ENCODE peak calls at places on chromosomes 6 and 20, in seven cellular contexts. One of them, this sample, is unnamed.

GRCh38 chr6:18241208-18241836 is 23.0 kb downstream of the DEK start:
- DNase-seq in SK-N-SH: no peak
- DNase-seq in GM12878: no peak
- DNase-seq in K562: no peak
- DNase-seq in HepG2: peak
- DNase-seq in HCT116: peak
- DNase-seq in H1: no peak
- DNase-seq in this sample: no peak

GRCh38 chr6:40894962-40895799 is 143.8 kb downstream of the UNC5CL start:
- DNase-seq in H1: peak
- DNase-seq in HepG2: peak
- DNase-seq in GM12878: no peak
- DNase-seq in K562: peak
- DNase-seq in SK-N-SH: peak
- DNase-seq in HCT116: peak
- DNase-seq in this sample: peak

GRCh38 chr6:126888727-126889725 is 229.4 kb upstream of the RSPO3 start:
- DNase-seq in H1: no peak
- DNase-seq in GM12878: no peak
- DNase-seq in HCT116: no peak
- DNase-seq in K562: no peak
- DNase-seq in SK-N-SH: no peak
- DNase-seq in HepG2: no peak
- DNase-seq in this sample: no peak

GRCh38 chr20:58695084-58695722 is 2.6 kb downstream of the NPEPL1 start:
- DNase-seq in GM12878: no peak
- DNase-seq in HCT116: no peak
- DNase-seq in HepG2: no peak
- DNase-seq in H1: no peak
- DNase-seq in SK-N-SH: no peak
- DNase-seq in K562: no peak
- DNase-seq in this sample: no peak

GRCh38 chr6:168073937-168074730 is 4.9 kb downstream of the FRMD1 start:
- DNase-seq in HCT116: no peak
- DNase-seq in H1: no peak
- DNase-seq in K562: no peak
- DNase-seq in HepG2: no peak
- DNase-seq in SK-N-SH: no peak
- DNase-seq in GM12878: no peak
- DNase-seq in this sample: no peak

GRCh38 chr20:61876931-61877330 is 188.8 kb downstream of the TAF4 start:
- DNase-seq in HepG2: no peak
- DNase-seq in H1: no peak
- DNase-seq in K562: no peak
- DNase-seq in GM12878: no peak
- DNase-seq in HCT116: no peak
- DNase-seq in SK-N-SH: no peak
- DNase-seq in this sample: no peak

GRCh38 chr6:153150767-153151440 is 19.8 kb upstream of the RGS17 start:
- DNase-seq in HCT116: no peak
- DNase-seq in GM12878: no peak
- DNase-seq in H1: no peak
- DNase-seq in SK-N-SH: peak
- DNase-seq in HepG2: peak
- DNase-seq in K562: no peak
- DNase-seq in this sample: no peak

GRCh38 chr20:25623225-25623735 is 534 bp downstream of the NANP start:
- DNase-seq in HepG2: peak
- DNase-seq in K562: peak
- DNase-seq in H1: peak
- DNase-seq in GM12878: peak
- DNase-seq in SK-N-SH: peak
- DNase-seq in HCT116: peak
- DNase-seq in this sample: peak

GRCh38 chr6:139133733-139134360 is 1.0 kb upstream of the HECA start:
- DNase-seq in HCT116: no peak
- DNase-seq in GM12878: no peak
- DNase-seq in K562: no peak
- DNase-seq in SK-N-SH: no peak
- DNase-seq in H1: no peak
- DNase-seq in HepG2: no peak
- DNase-seq in this sample: no peak

GRCh38 chr6:122028933-122029332 is 370.5 kb upstream of the HSF2 start:
- DNase-seq in HepG2: no peak
- DNase-seq in H1: no peak
- DNase-seq in HCT116: peak
- DNase-seq in K562: no peak
- DNase-seq in GM12878: no peak
- DNase-seq in SK-N-SH: no peak
- DNase-seq in this sample: peak

GRCh38 chr20:9024596-9024995 is 44.3 kb upstream of the PLCB4 start:
- DNase-seq in H1: no peak
- DNase-seq in GM12878: no peak
- DNase-seq in K562: no peak
- DNase-seq in SK-N-SH: no peak
- DNase-seq in HepG2: no peak
- DNase-seq in HCT116: no peak
- DNase-seq in this sample: no peak

GRCh38 chr6:132382630-132383175 is 18.6 kb downstream of the MOXD1 start:
- DNase-seq in HepG2: no peak
- DNase-seq in HCT116: no peak
- DNase-seq in H1: no peak
- DNase-seq in K562: no peak
- DNase-seq in GM12878: no peak
- DNase-seq in SK-N-SH: no peak
- DNase-seq in this sample: no peak

GRCh38 chr20:60473240-60473639 is 515.0 kb downstream of the CDH26 start:
- DNase-seq in HCT116: no peak
- DNase-seq in SK-N-SH: no peak
- DNase-seq in H1: no peak
- DNase-seq in K562: no peak
- DNase-seq in GM12878: no peak
- DNase-seq in HepG2: no peak
- DNase-seq in this sample: no peak

GRCh38 chr6:18246205-18246604 is 18.1 kb downstream of the DEK start:
- DNase-seq in HepG2: no peak
- DNase-seq in K562: no peak
- DNase-seq in H1: no peak
- DNase-seq in HCT116: no peak
- DNase-seq in SK-N-SH: no peak
- DNase-seq in GM12878: no peak
- DNase-seq in this sample: no peak

GRCh38 chr6:28742668-28743270 is 181.0 kb downstream of the TRIM27 start:
- DNase-seq in SK-N-SH: no peak
- DNase-seq in HCT116: peak
- DNase-seq in H1: peak
- DNase-seq in K562: peak
- DNase-seq in GM12878: no peak
- DNase-seq in HepG2: peak
- DNase-seq in this sample: no peak

GRCh38 chr6:17869010-17869752 is 118.3 kb downstream of the KIF13A start:
- DNase-seq in HCT116: no peak
- DNase-seq in K562: peak
- DNase-seq in SK-N-SH: peak
- DNase-seq in HepG2: no peak
- DNase-seq in H1: no peak
- DNase-seq in GM12878: no peak
- DNase-seq in this sample: no peak

GRCh38 chr6:102815207-102815606 is 1421.7 kb downstream of the GRIK2 start:
- DNase-seq in HepG2: no peak
- DNase-seq in H1: no peak
- DNase-seq in K562: no peak
- DNase-seq in HCT116: no peak
- DNase-seq in GM12878: no peak
- DNase-seq in SK-N-SH: no peak
- DNase-seq in this sample: no peak

DNA sequence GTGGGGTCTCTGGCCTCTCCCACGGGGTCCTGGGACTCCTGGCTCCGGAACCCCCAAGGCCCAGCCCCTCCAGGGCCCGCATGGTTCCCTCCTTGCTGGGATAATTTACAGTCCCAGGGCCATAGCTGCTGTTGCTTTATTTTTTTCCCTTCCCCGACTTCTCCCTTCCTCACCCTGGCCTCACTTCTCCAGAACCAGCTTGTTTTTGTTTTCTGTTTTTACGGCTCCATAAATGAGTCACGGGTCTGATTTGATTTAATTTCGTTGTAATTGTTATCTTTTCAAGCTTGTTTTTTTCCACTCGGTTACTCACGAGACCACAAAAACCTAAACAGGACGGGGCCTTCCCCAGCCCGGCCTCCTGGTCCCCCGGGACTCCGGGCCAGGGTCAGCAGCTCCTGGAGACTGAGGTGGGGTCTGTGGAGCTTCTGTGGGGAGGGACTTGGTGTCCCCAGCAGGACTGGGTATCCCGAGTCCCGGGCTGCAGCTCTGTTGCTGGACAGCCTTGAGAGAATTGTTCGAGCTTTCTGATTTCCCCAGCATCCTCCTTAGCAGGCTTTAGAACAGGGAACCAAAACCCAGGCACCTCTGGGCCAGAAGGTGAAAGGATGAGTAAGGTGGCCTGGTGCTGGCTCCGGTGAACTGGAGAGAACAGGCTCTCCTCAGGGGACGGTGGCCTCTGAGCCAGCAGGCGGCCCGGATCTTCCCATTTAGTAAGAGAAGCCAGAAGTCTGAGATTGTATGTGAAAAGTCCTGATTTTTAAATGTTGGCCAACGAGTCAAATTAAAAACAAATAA is 94.9 kb downstream of the CEBPB start:
- DNase-seq in HepG2: no peak
- DNase-seq in HCT116: no peak
- DNase-seq in K562: no peak
- DNase-seq in H1: no peak
- DNase-seq in GM12878: peak
- DNase-seq in SK-N-SH: peak
- DNase-seq in this sample: no peak
- TF ChIP-seq JUND in HepG2: no peak
- TF ChIP-seq JUND in HCT116: no peak
- TF ChIP-seq JUND in K562: no peak
- TF ChIP-seq JUND in H1: no peak
- TF ChIP-seq JUND in GM12878: no peak
- TF ChIP-seq JUND in SK-N-SH: no peak
- TF ChIP-seq JUND in this sample: no peak

DNA sequence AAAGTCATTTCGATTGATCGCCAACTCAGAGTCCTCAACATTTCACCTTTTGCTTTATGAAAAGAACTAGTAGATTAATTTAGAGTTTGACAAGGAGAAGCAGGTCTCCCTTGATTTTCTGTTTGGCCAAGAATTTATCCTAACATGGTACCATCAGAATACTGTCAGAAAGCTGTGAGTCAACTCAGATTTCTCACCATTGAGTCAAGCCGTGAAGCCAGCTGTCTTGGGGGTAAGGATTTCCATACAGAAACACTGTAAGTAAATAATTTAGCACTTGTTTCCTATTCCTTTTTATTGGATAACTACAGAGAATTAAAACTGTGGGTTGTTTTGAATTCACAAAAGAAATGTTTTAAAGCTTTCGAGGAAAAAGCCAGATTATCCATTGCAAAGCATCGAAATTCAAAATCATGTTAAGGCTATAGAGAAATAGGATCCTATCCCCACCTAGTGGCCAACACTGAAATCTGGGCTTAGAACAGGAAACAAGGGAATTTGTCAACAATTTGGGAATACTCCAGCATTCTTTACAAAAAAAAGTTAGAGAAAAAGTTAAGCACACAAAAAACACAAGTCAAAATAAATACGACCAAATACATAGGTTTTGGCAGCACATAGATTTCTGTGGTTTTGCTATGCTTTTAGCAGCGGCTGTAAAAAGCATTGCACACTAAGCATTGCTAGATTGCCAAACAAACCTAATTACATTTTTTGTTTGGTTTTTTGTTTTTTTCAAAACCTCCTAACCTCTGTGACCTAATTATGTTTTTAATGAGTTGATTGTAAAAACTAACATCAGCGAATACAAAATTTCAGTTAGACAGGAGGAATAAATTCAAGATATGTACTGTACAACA is 44.2 kb downstream of the COL11A2 start:
- DNase-seq in K562: peak
- DNase-seq in SK-N-SH: peak
- DNase-seq in HCT116: peak
- DNase-seq in H1: no peak
- DNase-seq in HepG2: peak
- DNase-seq in GM12878: no peak
- DNase-seq in this sample: peak
- TF ChIP-seq JUND in K562: no peak
- TF ChIP-seq JUND in SK-N-SH: no peak
- TF ChIP-seq JUND in HCT116: no peak
- TF ChIP-seq JUND in H1: no peak
- TF ChIP-seq JUND in HepG2: no peak
- TF ChIP-seq JUND in GM12878: no peak
- TF ChIP-seq JUND in this sample: no peak

GRCh38 chr6:83872386-83873118 is 13.1 kb downstream of the CYB5R4 start:
- DNase-seq in H1: no peak
- DNase-seq in GM12878: no peak
- DNase-seq in HepG2: no peak
- DNase-seq in K562: no peak
- DNase-seq in HCT116: no peak
- DNase-seq in SK-N-SH: no peak
- DNase-seq in this sample: no peak

GRCh38 chr6:83870649-83871048 is 11.2 kb downstream of the CYB5R4 start:
- DNase-seq in HCT116: no peak
- DNase-seq in SK-N-SH: no peak
- DNase-seq in HepG2: peak
- DNase-seq in H1: no peak
- DNase-seq in GM12878: no peak
- DNase-seq in K562: no peak
- DNase-seq in this sample: no peak

GRCh38 chr6:83867527-83868161 is 8.2 kb downstream of the CYB5R4 start:
- DNase-seq in SK-N-SH: no peak
- DNase-seq in HCT116: peak
- DNase-seq in GM12878: no peak
- DNase-seq in HepG2: no peak
- DNase-seq in H1: no peak
- DNase-seq in K562: peak
- DNase-seq in this sample: peak

GRCh38 chr6:83867043-83867442 is 7.6 kb downstream of the CYB5R4 start:
- DNase-seq in HCT116: no peak
- DNase-seq in K562: no peak
- DNase-seq in HepG2: no peak
- DNase-seq in SK-N-SH: no peak
- DNase-seq in GM12878: no peak
- DNase-seq in H1: no peak
- DNase-seq in this sample: no peak

DNA sequence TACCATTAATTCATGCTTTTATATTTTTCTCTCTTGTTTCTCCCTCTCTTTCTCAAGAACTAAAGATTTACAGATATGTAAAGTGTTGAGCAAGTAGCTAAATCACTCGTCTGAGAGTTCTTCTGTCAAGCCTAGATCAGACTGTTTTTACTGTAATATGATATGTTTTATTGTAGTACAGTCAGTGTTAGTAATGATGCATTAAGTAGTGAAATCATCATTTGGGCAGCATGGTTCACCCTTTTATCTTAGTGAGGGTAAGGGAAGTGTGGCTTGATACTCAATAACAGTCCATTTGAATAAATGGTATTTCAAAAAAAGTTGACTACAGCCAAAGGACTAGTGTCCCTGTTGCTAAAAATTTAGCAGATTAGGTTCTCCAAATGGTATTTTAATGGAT is 9.2 kb downstream of the CYB5R4 start:
- DNase-seq in H1: no peak
- DNase-seq in HCT116: no peak
- DNase-seq in GM12878: no peak
- DNase-seq in HepG2: no peak
- DNase-seq in SK-N-SH: no peak
- DNase-seq in K562: no peak
- DNase-seq in this sample: no peak
- TF ChIP-seq JUND in H1: no peak
- TF ChIP-seq JUND in HCT116: no peak
- TF ChIP-seq JUND in GM12878: no peak
- TF ChIP-seq JUND in HepG2: no peak
- TF ChIP-seq JUND in SK-N-SH: no peak
- TF ChIP-seq JUND in K562: no peak
- TF ChIP-seq JUND in this sample: no peak

GRCh38 chr6:1678966-1679690 is 69.4 kb downstream of the FOXC1 start:
- DNase-seq in H1: no peak
- DNase-seq in SK-N-SH: no peak
- DNase-seq in HepG2: peak
- DNase-seq in GM12878: no peak
- DNase-seq in K562: no peak
- DNase-seq in HCT116: no peak
- DNase-seq in this sample: peak
- TF ChIP-seq JUND in H1: no peak
- TF ChIP-seq JUND in SK-N-SH: no peak
- TF ChIP-seq JUND in HepG2: no peak
- TF ChIP-seq JUND in GM12878: no peak
- TF ChIP-seq JUND in K562: no peak
- TF ChIP-seq JUND in HCT116: no peak
- TF ChIP-seq JUND in this sample: no peak

This sample was measured in T47D.